ENCODE peak calls at places on chromosome 7, in seven cellular contexts. One of them, this sample, is unnamed.

GRCh38 chr7:38291117-38291647 is 17.7 kb upstream of the TARP start:
- DNase-seq in ovary: no peak
- DNase-seq in SK-N-SH: no peak
- DNase-seq in HepG2: no peak
- DNase-seq in transverse colon: no peak
- DNase-seq in K562: no peak
- DNase-seq in A549: no peak
- DNase-seq in this sample: no peak

GRCh38 chr7:30969604-30969970 is 5.8 kb downstream of the GHRHR start:
- DNase-seq in K562: no peak
- DNase-seq in SK-N-SH: peak
- DNase-seq in ovary: no peak
- DNase-seq in A549: no peak
- DNase-seq in HepG2: no peak
- DNase-seq in transverse colon: no peak
- DNase-seq in this sample: no peak

GRCh38 chr7:143385891-143386781 is 5.0 kb downstream of the ZYX start:
- DNase-seq in K562: peak
- DNase-seq in A549: no peak
- DNase-seq in ovary: peak
- DNase-seq in HepG2: no peak
- DNase-seq in SK-N-SH: no peak
- DNase-seq in transverse colon: no peak
- DNase-seq in this sample: no peak

GRCh38 chr7:99551767-99552463 is at the start of gene FAM200A:
- DNase-seq in A549: peak
- DNase-seq in ovary: peak
- DNase-seq in SK-N-SH: peak
- DNase-seq in K562: peak
- DNase-seq in HepG2: peak
- DNase-seq in transverse colon: peak
- DNase-seq in this sample: peak

GRCh38 chr7:14596421-14596820 is 306.1 kb downstream of the DGKB start:
- DNase-seq in ovary: no peak
- DNase-seq in SK-N-SH: no peak
- DNase-seq in K562: no peak
- DNase-seq in transverse colon: no peak
- DNase-seq in A549: no peak
- DNase-seq in HepG2: no peak
- DNase-seq in this sample: no peak

GRCh38 chr7:127447326-127447945 is 54.9 kb upstream of the ZNF800 start:
- DNase-seq in ovary: no peak
- DNase-seq in SK-N-SH: peak
- DNase-seq in A549: peak
- DNase-seq in HepG2: peak
- DNase-seq in K562: peak
- DNase-seq in transverse colon: peak
- DNase-seq in this sample: no peak

GRCh38 chr7:86773309-86773708 is 129.6 kb downstream of the GRM3 start:
- DNase-seq in ovary: no peak
- DNase-seq in K562: no peak
- DNase-seq in SK-N-SH: no peak
- DNase-seq in A549: no peak
- DNase-seq in HepG2: no peak
- DNase-seq in transverse colon: no peak
- DNase-seq in this sample: no peak

GRCh38 chr7:27603813-27604212 is 58.9 kb downstream of the HIBADH start:
- DNase-seq in K562: no peak
- DNase-seq in A549: no peak
- DNase-seq in transverse colon: no peak
- DNase-seq in ovary: no peak
- DNase-seq in HepG2: peak
- DNase-seq in SK-N-SH: no peak
- DNase-seq in this sample: no peak

GRCh38 chr7:28573751-28574295 is 161.5 kb downstream of the CREB5 start:
- DNase-seq in transverse colon: no peak
- DNase-seq in ovary: no peak
- DNase-seq in A549: no peak
- DNase-seq in SK-N-SH: peak
- DNase-seq in HepG2: no peak
- DNase-seq in K562: no peak
- DNase-seq in this sample: no peak

GRCh38 chr7:128770238-128770637 is 5.4 kb downstream of the OPN1SW start:
- DNase-seq in A549: no peak
- DNase-seq in K562: no peak
- DNase-seq in SK-N-SH: no peak
- DNase-seq in ovary: no peak
- DNase-seq in transverse colon: no peak
- DNase-seq in HepG2: no peak
- DNase-seq in this sample: no peak

GRCh38 chr7:149196151-149196704 is 882 bp downstream of the ZNF282 start:
- DNase-seq in transverse colon: peak
- DNase-seq in A549: peak
- DNase-seq in HepG2: no peak
- DNase-seq in SK-N-SH: peak
- DNase-seq in ovary: no peak
- DNase-seq in K562: peak
- DNase-seq in this sample: no peak

DNA sequence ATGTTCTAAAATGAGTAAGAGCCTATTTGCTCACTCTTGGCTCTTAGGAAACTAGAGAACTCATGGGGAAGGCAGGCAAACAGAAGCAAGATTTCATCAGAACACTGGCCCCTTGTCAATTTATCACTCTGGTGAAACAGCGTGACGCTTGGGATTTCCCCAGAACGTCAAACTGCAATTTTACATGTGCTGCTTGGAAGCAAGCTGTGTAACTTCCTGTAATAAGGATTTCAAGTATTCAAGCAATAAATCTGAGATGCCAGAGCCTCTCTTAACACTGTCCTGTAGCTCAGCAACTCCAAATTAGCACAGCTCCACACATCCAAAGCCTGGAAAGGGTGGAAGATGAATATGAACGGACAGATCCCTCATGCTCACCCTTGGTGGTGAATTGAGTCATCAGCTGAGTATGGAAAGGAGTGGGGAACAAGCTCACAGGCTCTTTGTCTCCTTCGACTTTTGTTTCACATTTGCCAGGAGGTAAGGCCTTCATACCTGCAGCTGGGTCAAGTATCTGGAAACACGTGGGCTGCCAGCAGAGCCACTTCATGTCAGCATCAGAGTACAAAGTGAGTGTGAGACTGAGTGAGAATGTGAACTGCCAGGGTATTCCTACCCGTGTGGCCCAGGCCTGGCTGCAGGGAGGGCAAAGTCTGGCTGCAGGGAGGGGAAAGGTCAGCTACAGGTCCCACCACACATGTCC is 140.4 kb upstream of the NAMPT start:
- DNase-seq in SK-N-SH: no peak
- DNase-seq in ovary: peak
- DNase-seq in HepG2: no peak
- DNase-seq in K562: no peak
- DNase-seq in A549: peak
- DNase-seq in transverse colon: peak
- DNase-seq in this sample: peak
- TF ChIP-seq EP300 in SK-N-SH: peak
- TF ChIP-seq EP300 in ovary: peak
- TF ChIP-seq EP300 in HepG2: no peak
- TF ChIP-seq EP300 in K562: peak
- TF ChIP-seq EP300 in A549: peak
- TF ChIP-seq EP300 in transverse colon: peak
- TF ChIP-seq EP300 in this sample: peak

DNA sequence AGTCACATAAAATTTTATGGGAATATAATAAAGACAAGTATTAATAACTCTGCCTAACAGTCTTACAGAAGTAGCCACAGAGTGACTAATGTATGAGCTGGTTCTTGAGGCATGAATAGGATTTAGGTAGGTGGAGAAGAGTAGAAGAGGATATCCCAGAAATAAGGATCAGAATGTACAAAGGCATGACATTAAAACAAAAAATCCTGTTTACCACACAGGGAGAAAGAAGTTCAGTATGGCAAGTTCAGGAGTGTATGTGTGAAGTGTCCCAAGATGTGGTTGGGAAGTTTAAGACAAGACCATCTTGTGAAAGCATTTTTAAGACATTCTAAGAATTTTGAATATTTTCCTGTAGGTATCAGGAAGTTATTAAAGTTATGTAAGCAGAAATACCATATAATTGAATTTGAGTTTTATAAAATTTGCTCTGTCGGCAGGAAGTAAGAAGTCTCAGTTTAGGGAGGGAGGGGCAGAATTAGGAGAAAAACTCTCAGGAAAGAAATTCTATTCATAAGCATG is 64.7 kb upstream of the CAV2 start:
- DNase-seq in HepG2: no peak
- DNase-seq in A549: no peak
- DNase-seq in K562: no peak
- DNase-seq in transverse colon: no peak
- DNase-seq in ovary: no peak
- DNase-seq in SK-N-SH: no peak
- DNase-seq in this sample: no peak
- TF ChIP-seq EP300 in HepG2: no peak
- TF ChIP-seq EP300 in A549: no peak
- TF ChIP-seq EP300 in K562: no peak
- TF ChIP-seq EP300 in transverse colon: no peak
- TF ChIP-seq EP300 in ovary: no peak
- TF ChIP-seq EP300 in SK-N-SH: no peak
- TF ChIP-seq EP300 in this sample: no peak

GRCh38 chr7:89133357-89133756 is 337.8 kb upstream of the TEX47 start:
- DNase-seq in ovary: no peak
- DNase-seq in SK-N-SH: no peak
- DNase-seq in HepG2: no peak
- DNase-seq in A549: no peak
- DNase-seq in transverse colon: no peak
- DNase-seq in K562: no peak
- DNase-seq in this sample: no peak
- TF ChIP-seq EP300 in ovary: no peak
- TF ChIP-seq EP300 in SK-N-SH: no peak
- TF ChIP-seq EP300 in HepG2: no peak
- TF ChIP-seq EP300 in A549: no peak
- TF ChIP-seq EP300 in transverse colon: no peak
- TF ChIP-seq EP300 in K562: no peak
- TF ChIP-seq EP300 in this sample: no peak

GRCh38 chr7:22717760-22718159 is 9.2 kb upstream of the IL6 start:
- DNase-seq in K562: no peak
- DNase-seq in SK-N-SH: no peak
- DNase-seq in A549: no peak
- DNase-seq in ovary: no peak
- DNase-seq in transverse colon: no peak
- DNase-seq in HepG2: no peak
- DNase-seq in this sample: no peak
- TF ChIP-seq EP300 in K562: no peak
- TF ChIP-seq EP300 in SK-N-SH: no peak
- TF ChIP-seq EP300 in A549: no peak
- TF ChIP-seq EP300 in ovary: no peak
- TF ChIP-seq EP300 in transverse colon: no peak
- TF ChIP-seq EP300 in HepG2: no peak
- TF ChIP-seq EP300 in this sample: no peak

This sample was measured in tibial nerve.